ENCODE peak calls at places on chromosomes 3 and 15, in five cellular contexts. H is hippocampal formation; W is nephron progenitor cell; D is effector memory CD8-positive, alpha-beta T cell; N is heart left ventricle. C is an unnamed sample.

GRCh38 chr15:52006702-52007340 is 12.2 kb upstream of the MAPK6 start:
- DNase-seq in H (no peak), D (no peak), N (no peak), W (no peak), C (no peak)

GRCh38 chr15:77042955-77043920 is 27.7 kb downstream of the TSPAN3 start:
- DNase-seq in W (no peak), N (no peak), D (no peak), H (no peak), C (no peak)

GRCh38 chr3:153160451-153161137 is 1.4 kb upstream of the RAP2B start:
- DNase-seq in N (peak), W (peak), D (peak), H (peak), C (peak)

GRCh38 chr15:95557226-95558046 is 773.1 kb upstream of the NR2F2 start:
- DNase-seq in N (no peak), D (no peak), W (peak), H (no peak), C (no peak)

GRCh38 chr3:157159037-157159761 is 748 bp downstream of the CCNL1 start:
- DNase-seq in D (peak), H (peak), W (peak), N (peak), C (peak)

GRCh38 chr15:83310521-83311456 is 26.3 kb upstream of the BNC1 start:
- DNase-seq in H (no peak), N (no peak), D (no peak), W (no peak), C (no peak)

GRCh38 chr3:159263750-159264561 is 462.1 kb downstream of the MFSD1 start:
- DNase-seq in N (no peak), D (no peak), W (peak), H (peak), C (peak)

GRCh38 chr3:52606373-52607085 is 70.1 kb downstream of the UQCC5 start:
- DNase-seq in D (no peak), H (no peak), W (no peak), N (peak), C (no peak)

GRCh38 chr15:27036210-27036609 is 65.2 kb downstream of the GABRG3 start:
- DNase-seq in H (no peak), W (no peak), N (no peak), D (no peak), C (no peak)

GRCh38 chr3:67601919-67602608 is 52.3 kb downstream of the SUCLG2 start:
- DNase-seq in W (no peak), H (no peak), D (no peak), N (no peak), C (no peak)

GRCh38 chr3:123571973-123572365 is 12.9 kb downstream of the HACD2 start:
- DNase-seq in W (no peak), H (no peak), D (no peak), N (no peak), C (no peak)

GRCh38 chr3:169629895-169630294 is 33.6 kb downstream of the MECOM start:
- DNase-seq in D (no peak), W (no peak), H (no peak), N (no peak), C (no peak)

GRCh38 chr15:84572231-84572630 is 28.6 kb upstream of the ZSCAN2 start:
- DNase-seq in N (no peak), D (no peak), W (no peak), H (no peak), C (peak)

GRCh38 chr3:71488882-71489281 is 94.6 kb downstream of the FOXP1 start:
- DNase-seq in W (no peak), H (no peak), N (no peak), D (no peak), C (no peak)

GRCh38 chr3:36210840-36211655 is 169.3 kb upstream of the STAC start:
- DNase-seq in H (no peak), N (no peak), D (no peak), W (no peak), C (no peak)

GRCh38 chr15:59722451-59722850 is 33.3 kb upstream of the BNIP2 start:
- DNase-seq in N (no peak), W (peak), H (no peak), D (no peak), C (no peak)

GRCh38 chr3:53254190-53254809 is 1.5 kb downstream of the TKT start:
- DNase-seq in H (no peak), N (no peak), D (no peak), W (no peak), C (no peak)

GRCh38 chr15:68969298-68969697 is 39.0 kb downstream of the SPESP1 start:
- DNase-seq in N (no peak), W (no peak), H (no peak), D (no peak), C (no peak)

GRCh38 chr15:63638828-63639227 is 41.6 kb downstream of the FBXL22 start:
- DNase-seq in D (no peak), H (no peak), W (no peak), N (no peak), C (no peak)

GRCh38 chr15:55222588-55222987 is 25.8 kb upstream of the RSL24D1 start:
- DNase-seq in N (no peak), H (no peak), W (no peak), D (no peak), C (no peak)

GRCh38 chr15:31974855-31975421 is 55.4 kb upstream of the CHRNA7 start:
- DNase-seq in W (peak), D (peak), H (peak), N (no peak), C (peak)

GRCh38 chr3:177811835-177812234 is 614.6 kb upstream of the TBL1XR1 start:
- DNase-seq in H (no peak), D (no peak), N (no peak), W (no peak), C (no peak)

GRCh38 chr3:195441971-195442572 is 748 bp downstream of the ACAP2 start:
- DNase-seq in N (peak), D (peak), W (peak), H (peak), C (peak)

C was measured in glutamatergic neuron.